ENCODE peak calls at places on chromosome 2, in nine cellular contexts. A is GM23338, N is HL-60, K is A549, J is K562, H is Panc1, R is HepG2, Q is SK-N-SH, C is GM12878. I is an unnamed sample.

GRCh38 chr2:164430166-164430783 is 191.0 kb downstream of the GRB14 start:
- DNase-seq in H (peak; percentile 25), K (peak; percentile 41), N (no peak), R (peak; percentile 39), Q (peak; percentile 17), C (no peak), J (no peak), A (peak; percentile 74), I (peak; percentile 23)

GRCh38 chr2:25312958-25313710 is 28.6 kb downstream of the DNMT3A start:
- DNase-seq in J (peak; percentile 34), A (no peak), N (no peak), C (no peak), H (no peak), R (no peak), Q (no peak), K (no peak), I (no peak)

GRCh38 chr2:68911246-68911645 is 40.0 kb upstream of the BMP10 start:
- DNase-seq in R (no peak), H (no peak), J (no peak), N (no peak), K (no peak), C (no peak), Q (no peak), A (peak; percentile 28), I (no peak)

GRCh38 chr2:160210599-160211138 is 10.6 kb upstream of the ITGB6 start:
- DNase-seq in H (no peak), J (peak; percentile 80), K (peak; percentile 86), N (peak; percentile 74), R (peak; percentile 60), Q (peak; percentile 52), C (peak; percentile 75), A (peak; percentile 86), I (peak; percentile 68)

GRCh38 chr2:46534589-46534988 is 55.2 kb downstream of the TMEM247 start:
- DNase-seq in C (no peak), H (no peak), Q (no peak), R (no peak), J (no peak), K (no peak), A (no peak), N (peak; percentile 72), I (no peak)

GRCh38 chr2:177036754-177037153 is 175.8 kb upstream of the HNRNPA3 start:
- DNase-seq in R (no peak), H (no peak), C (no peak), K (no peak), J (no peak), N (no peak), A (no peak), Q (no peak), I (no peak)

GRCh38 chr2:240397924-240398611 is 37.4 kb upstream of the GPC1 start:
- DNase-seq in N (no peak), H (no peak), J (no peak), K (no peak), Q (no peak), R (no peak), A (no peak), C (no peak), I (no peak)

GRCh38 chr2:42110287-42110973 is 58.7 kb upstream of the EML4 start:
- DNase-seq in Q (no peak), C (no peak), K (no peak), R (no peak), N (no peak), H (no peak), J (no peak), A (no peak), I (no peak)

GRCh38 chr2:112959109-112959591 is 18.7 kb upstream of the IL36G start:
- DNase-seq in K (peak; percentile 24), R (peak; percentile 23), N (peak; percentile 13), C (no peak), A (peak; percentile 74), J (peak; percentile 55), H (no peak), Q (peak; percentile 8), I (no peak)

GRCh38 chr2:65370387-65371093 is 61.9 kb downstream of the SPRED2 start:
- DNase-seq in K (no peak), H (no peak), C (peak; percentile 30), A (no peak), Q (no peak), R (peak; percentile 93), N (no peak), J (no peak), I (no peak)

GRCh38 chr2:221350621-221351020 is 221.5 kb downstream of the EPHA4 start:
- DNase-seq in N (no peak), H (no peak), K (no peak), Q (no peak), R (no peak), C (no peak), A (no peak), J (no peak), I (no peak)

GRCh38 chr2:42171396-42171971 is 2.3 kb downstream of the EML4 start:
- DNase-seq in A (peak; percentile 30), K (no peak), N (no peak), H (no peak), J (no peak), C (no peak), Q (peak; percentile 45), R (peak; percentile 44), I (no peak)

GRCh38 chr2:216904974-216905373 is 45.1 kb upstream of the TNP1 start:
- DNase-seq in J (no peak), N (no peak), A (no peak), H (no peak), C (no peak), Q (no peak), K (no peak), R (no peak), I (no peak)

GRCh38 chr2:216903470-216903869 is 43.6 kb upstream of the TNP1 start:
- DNase-seq in Q (no peak), K (no peak), A (no peak), C (no peak), N (no peak), H (no peak), J (no peak), R (no peak), I (no peak)

GRCh38 chr2:216909541-216910175 is 49.8 kb upstream of the TNP1 start:
- DNase-seq in J (no peak), K (no peak), A (no peak), H (no peak), Q (no peak), R (no peak), C (no peak), N (no peak), I (no peak)

GRCh38 chr2:216904554-216904953 is 44.7 kb upstream of the TNP1 start:
- DNase-seq in N (no peak), R (no peak), A (no peak), K (no peak), H (no peak), Q (no peak), C (no peak), J (no peak), I (no peak)

GRCh38 chr2:216905649-216906048 is 45.8 kb upstream of the TNP1 start:
- DNase-seq in J (no peak), K (no peak), C (no peak), H (no peak), A (peak; percentile 44), Q (no peak), N (no peak), R (no peak), I (no peak)
- TF ChIP-seq REST in J (no peak), K (no peak), C (no peak), H (no peak), A (no peak), Q (no peak), N (no peak), R (no peak), I (no peak)

DNA sequence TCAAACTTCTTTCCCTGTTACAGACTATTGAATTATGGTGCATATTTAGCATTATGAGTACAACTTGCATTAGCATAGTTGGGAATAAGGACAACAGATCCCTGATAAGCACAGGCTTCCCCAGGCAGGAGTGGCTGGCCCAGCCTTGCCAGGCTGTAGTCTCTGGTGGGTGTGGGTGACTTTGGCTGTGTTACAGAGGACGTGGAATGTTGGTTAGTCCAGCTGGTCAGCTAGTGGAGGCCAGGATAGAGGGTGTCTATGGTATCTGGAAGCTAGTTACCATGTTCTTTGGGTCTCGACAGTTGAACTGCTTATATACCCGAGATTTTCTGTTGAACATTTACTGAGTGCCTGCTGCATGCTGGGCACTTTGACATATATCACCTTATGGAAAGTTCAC is 4.7 kb downstream of the SH3RF3 start:
- DNase-seq in A (no peak), H (no peak), C (no peak), R (no peak), N (no peak), K (no peak), J (no peak), Q (no peak), I (no peak)
- TF ChIP-seq REST in A (no peak), H (no peak), C (no peak), R (no peak), N (no peak), K (no peak), J (no peak), Q (no peak), I (no peak)

DNA sequence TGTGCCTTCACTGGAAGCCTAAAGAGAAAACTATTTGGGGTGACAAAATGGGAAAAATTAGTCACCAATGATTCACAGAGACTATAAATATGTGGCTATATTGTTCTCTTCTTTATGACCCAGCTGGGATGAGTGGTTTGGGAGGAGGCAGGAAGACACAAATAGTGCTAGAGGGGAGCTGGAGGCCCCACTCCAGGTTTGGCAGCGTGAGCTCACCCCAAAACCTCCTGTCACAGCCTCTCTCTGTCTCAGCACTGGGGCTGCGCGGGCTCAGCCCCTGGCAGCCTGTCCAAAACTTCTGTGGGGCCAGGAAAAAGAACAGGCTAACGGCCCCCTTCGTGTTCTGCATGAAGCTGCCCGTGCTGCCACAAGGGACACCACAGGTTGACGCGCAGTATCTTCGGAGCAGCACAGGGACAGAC is 73.2 kb upstream of the LCLAT1 start:
- DNase-seq in J (no peak), N (no peak), H (no peak), A (no peak), R (no peak), Q (no peak), C (no peak), K (no peak), I (peak; percentile 19)
- TF ChIP-seq REST in J (no peak), N (no peak), H (no peak), A (no peak), R (no peak), Q (no peak), C (no peak), K (no peak), I (no peak)

DNA sequence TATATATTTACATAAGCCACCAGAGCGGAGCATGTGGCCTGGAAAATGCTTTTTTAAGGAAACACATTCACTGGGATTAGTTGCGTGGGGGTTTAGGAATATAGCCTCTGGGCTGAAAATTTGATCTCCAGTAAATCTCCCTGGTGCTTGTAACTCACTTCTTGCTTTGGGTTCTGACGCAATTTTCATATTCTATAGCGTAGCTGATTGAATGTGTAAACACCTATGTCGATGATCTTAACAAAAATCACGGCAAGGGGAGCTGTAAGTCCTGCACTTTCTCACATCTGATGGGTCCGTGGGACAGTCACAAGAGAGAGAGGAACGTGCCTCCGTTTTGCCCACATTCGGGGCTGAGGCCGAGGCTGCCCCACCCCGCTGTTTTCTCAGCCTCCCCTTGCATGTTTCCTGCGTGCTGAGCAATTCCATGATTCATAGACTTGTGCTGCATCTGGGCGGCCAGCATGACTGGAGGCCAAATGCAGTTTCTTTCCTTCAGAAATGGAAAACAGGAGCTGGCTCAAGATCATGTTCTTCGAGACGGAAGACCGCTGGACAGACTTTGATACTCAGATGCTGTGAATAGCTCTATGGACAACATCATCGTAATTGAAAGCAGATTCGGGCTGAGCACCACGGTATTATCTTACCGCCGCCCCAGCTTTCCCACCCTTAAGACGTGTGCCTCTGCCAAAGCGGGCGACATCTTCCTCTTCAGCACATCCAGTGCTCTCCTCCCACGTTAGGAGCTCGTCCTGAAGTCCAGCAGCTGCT is 109.2 kb downstream of the TMEM18 start:
- DNase-seq in H (peak; percentile 41), R (no peak), N (no peak), J (no peak), A (no peak), C (no peak), K (no peak), Q (no peak), I (no peak)
- TF ChIP-seq REST in H (no peak), R (no peak), N (no peak), J (no peak), A (no peak), C (no peak), K (no peak), Q (no peak), I (no peak)